ENCODE peak calls at places on chromosomes 11 and 22, in nine cellular contexts. D is fibroblast of lung; C is stimulated activated naive B cell treated with anti-CD40 and anti-IgM and Interleukin-4, amounts not matched to agents 10 μg/mL and 1 μg/mL and 100 μg/mL, for 72 hours; W is NCI-H1092; R is memory B cell; E is NCI-H2081; F is CD4-positive, CD25-positive, alpha-beta regulatory T cell; L is stimulated activated CD8-positive, alpha-beta memory T cell treated with anti-CD3 and anti-CD28 coated beads, Interleukin-7, amount 100 ng/mL, for 4 hours; O is T1000. I is an unnamed sample.

GRCh38 chr22:19679476-19680099 is 34.7 kb upstream of the SEPTIN5 start:
- DNase-seq in C (no peak), F (peak), D (no peak), E (no peak), O (no peak), R (peak), L (no peak), W (no peak), I (no peak)

GRCh38 chr11:10309163-10310093 is 4.6 kb downstream of the ADM start:
- DNase-seq in E (no peak), D (peak), L (no peak), W (no peak), R (no peak), C (no peak), F (no peak), O (peak), I (no peak)

GRCh38 chr11:65440831-65441499 is 18.4 kb downstream of the NEAT1 start:
- DNase-seq in F (no peak), C (peak), L (no peak), E (no peak), D (peak), R (no peak), W (no peak), O (no peak), I (no peak)

GRCh38 chr11:130170345-130170744 is 10.8 kb downstream of the ST14 start:
- DNase-seq in L (no peak), D (no peak), F (no peak), R (no peak), O (no peak), C (no peak), E (no peak), W (no peak), I (no peak)

GRCh38 chr11:79414644-79415317 is 26.0 kb downstream of the TENM4 start:
- DNase-seq in R (no peak), E (no peak), L (no peak), D (peak), C (no peak), F (no peak), O (no peak), W (no peak), I (no peak)

GRCh38 chr11:20388096-20389055 is 860 bp downstream of the PRMT3 start:
- DNase-seq in F (peak), L (no peak), D (no peak), O (no peak), E (no peak), W (no peak), R (no peak), C (no peak), I (no peak)

GRCh38 chr11:44731685-44732411 is 5.1 kb downstream of the TSPAN18 start:
- DNase-seq in E (no peak), L (no peak), D (no peak), W (no peak), F (no peak), C (no peak), O (no peak), R (no peak), I (no peak)

GRCh38 chr11:75826463-75827220 is 11.6 kb downstream of the UVRAG start:
- DNase-seq in R (no peak), O (no peak), W (no peak), C (no peak), D (no peak), F (no peak), L (no peak), E (no peak), I (no peak)

GRCh38 chr11:8870461-8871282 is 40.3 kb upstream of the AKIP1 start:
- DNase-seq in F (no peak), O (peak), E (peak), R (peak), C (no peak), D (peak), L (no peak), W (peak), I (no peak)

GRCh38 chr11:78920329-78920728 is 345.7 kb upstream of the NARS2 start:
- DNase-seq in D (no peak), O (no peak), L (no peak), R (no peak), C (no peak), F (no peak), E (no peak), W (no peak), I (no peak)

GRCh38 chr22:33389927-33390326 is 331.7 kb upstream of the SYN3 start:
- DNase-seq in R (no peak), F (no peak), D (peak), C (no peak), L (no peak), O (no peak), W (no peak), E (no peak), I (no peak)

GRCh38 chr11:111913997-111914396 is 1.5 kb downstream of the HSPB2 start:
- DNase-seq in R (no peak), F (no peak), O (no peak), D (peak), W (no peak), E (no peak), L (no peak), C (no peak), I (no peak)

GRCh38 chr11:12066056-12066798 is 44.2 kb upstream of the MICAL2 start:
- DNase-seq in L (no peak), D (peak), C (no peak), W (no peak), F (no peak), R (no peak), O (peak), E (no peak), I (no peak)

GRCh38 chr22:25014896-25015755 is 62.6 kb downstream of the KIAA1671 start:
- DNase-seq in W (no peak), O (no peak), R (no peak), E (no peak), F (no peak), D (no peak), L (no peak), C (no peak), I (no peak)

GRCh38 chr11:3735827-3736226 is 61.5 kb downstream of the NUP98 start:
- DNase-seq in W (no peak), O (no peak), F (no peak), E (no peak), C (no peak), D (peak), L (no peak), R (no peak), I (no peak)

GRCh38 chr11:72807021-72807693 is 7.1 kb upstream of the ATG16L2 start:
- DNase-seq in D (peak), W (no peak), E (no peak), R (no peak), C (no peak), L (no peak), F (no peak), O (no peak), I (no peak)

GRCh38 chr11:65546217-65546958 is 11.8 kb downstream of the LTBP3 start:
- DNase-seq in F (peak), D (no peak), L (peak), O (no peak), C (peak), E (peak), R (peak), W (peak), I (peak)

GRCh38 chr11:119509277-119509841 is 86.4 kb upstream of the THY1 start:
- DNase-seq in L (no peak), O (no peak), D (peak), F (no peak), R (no peak), W (no peak), E (no peak), C (no peak), I (no peak)

GRCh38 chr11:64181506-64182411 is 4.2 kb upstream of the STIP1 start:
- DNase-seq in C (peak), F (no peak), D (peak), O (peak), L (no peak), E (peak), R (no peak), W (no peak), I (peak)

GRCh38 chr22:37996079-37996478 is 11.7 kb upstream of the SOX10 start:
- DNase-seq in D (no peak), R (no peak), F (no peak), E (no peak), O (no peak), W (no peak), L (no peak), C (peak), I (no peak)

GRCh38 chr11:117290809-117291396 is at the start of gene BACE1-AS:
- DNase-seq in D (no peak), W (no peak), R (no peak), O (no peak), C (no peak), E (no peak), F (no peak), L (no peak), I (no peak)

GRCh38 chr11:85811624-85812023 is 683 bp upstream of the SYTL2 start:
- DNase-seq in W (no peak), R (no peak), O (no peak), E (no peak), C (no peak), D (no peak), F (no peak), L (no peak), I (no peak)

GRCh38 chr11:108511851-108512474 is 13.8 kb upstream of the POGLUT3 start:
- DNase-seq in O (no peak), C (no peak), R (no peak), F (no peak), E (no peak), L (no peak), D (peak), W (no peak), I (no peak)

GRCh38 chr22:22662095-22662494 is 17.7 kb downstream of the GGTLC2 start:
- DNase-seq in R (no peak), E (no peak), L (no peak), D (no peak), O (no peak), W (no peak), C (no peak), F (no peak), I (no peak)

GRCh38 chr11:130455493-130456127 is 7.2 kb downstream of the ADAMTS15 start:
- DNase-seq in W (no peak), E (no peak), F (no peak), C (no peak), D (no peak), O (no peak), L (no peak), R (no peak), I (no peak)

I was measured in GM19239.